ENCODE peak calls at places on chromosomes 1 and 21, in seven cellular contexts. K, Y, D, J, F, I and M are unnamed samples.

GRCh38 chr1:85295654-85296053 is 19.2 kb upstream of the BCL10 start:
- DNase-seq in K (no peak), Y (no peak), D (no peak), J (no peak), F (no peak), I (no peak), M (no peak)

GRCh38 chr1:156726549-156727226 is 1.6 kb upstream of the METTL25B start:
- DNase-seq in K (peak), Y (peak), D (no peak), J (no peak), F (no peak), I (no peak), M (peak)

GRCh38 chr21:40753756-40754155 is 93.2 kb downstream of the DSCAM start:
- DNase-seq in K (no peak), Y (no peak), D (no peak), J (no peak), F (no peak), I (no peak), M (no peak)

GRCh38 chr1:219507432-219507831 is 105.5 kb downstream of the ZC3H11B start:
- DNase-seq in K (no peak), Y (no peak), D (no peak), J (no peak), F (no peak), I (no peak), M (no peak)

GRCh38 chr1:244548558-244549115 is 87.6 kb downstream of the CATSPERE start:
- DNase-seq in K (no peak), Y (no peak), D (no peak), J (no peak), F (no peak), I (no peak), M (no peak)

GRCh38 chr1:65389296-65389695 is 31.2 kb upstream of the LEPR start:
- DNase-seq in K (no peak), Y (no peak), D (no peak), J (no peak), F (no peak), I (no peak), M (no peak)

GRCh38 chr21:36859744-36860501 is 106.5 kb downstream of the HLCS start:
- DNase-seq in K (no peak), Y (peak), D (no peak), J (no peak), F (no peak), I (no peak), M (peak)

GRCh38 chr1:53430779-53431178 is 28.4 kb upstream of the DMRTB1 start:
- DNase-seq in K (no peak), Y (no peak), D (no peak), J (no peak), F (no peak), I (no peak), M (no peak)

GRCh38 chr1:232705815-232706575 is 76.1 kb upstream of the SIPA1L2 start:
- DNase-seq in K (no peak), Y (no peak), D (no peak), J (no peak), F (no peak), I (no peak), M (no peak)

GRCh38 chr1:64955093-64956066 is 11.0 kb downstream of the JAK1 start:
- DNase-seq in K (no peak), Y (no peak), D (no peak), J (no peak), F (no peak), I (no peak), M (no peak)

GRCh38 chr21:25872271-25872670 is 137.5 kb downstream of the GABPA start:
- DNase-seq in K (no peak), Y (no peak), D (no peak), J (no peak), F (no peak), I (no peak), M (peak)

GRCh38 chr1:45403298-45404079 is 63.2 kb upstream of the MUTYH start:
- DNase-seq in K (no peak), Y (no peak), D (no peak), J (no peak), F (no peak), I (no peak), M (no peak)

GRCh38 chr1:22602060-22602740 is 34.2 kb upstream of the C1QA start:
- DNase-seq in K (no peak), Y (no peak), D (no peak), J (no peak), F (no peak), I (no peak), M (no peak)

GRCh38 chr1:153353226-153353947 is 4.3 kb upstream of the S100A9 start:
- DNase-seq in K (peak), Y (no peak), D (no peak), J (no peak), F (no peak), I (no peak), M (peak)

GRCh38 chr1:112696578-112697320 is 10.2 kb downstream of the RHOC start:
- DNase-seq in K (no peak), Y (no peak), D (no peak), J (no peak), F (no peak), I (no peak), M (peak)

GRCh38 chr1:153573351-153573750 is 7.7 kb upstream of the S100A2 start:
- DNase-seq in K (no peak), Y (no peak), D (no peak), J (no peak), F (no peak), I (no peak), M (no peak)

GRCh38 chr1:14790967-14791366 is 192.5 kb downstream of the KAZN start:
- DNase-seq in K (no peak), Y (no peak), D (no peak), J (no peak), F (no peak), I (no peak), M (no peak)

GRCh38 chr21:22136770-22137169 is 1138.6 kb downstream of the NCAM2 start:
- DNase-seq in K (no peak), Y (no peak), D (no peak), J (no peak), F (no peak), I (no peak), M (no peak)

GRCh38 chr21:45074818-45075605 is 632 bp downstream of the ADARB1 start:
- DNase-seq in K (peak), Y (no peak), D (peak), J (no peak), F (no peak), I (no peak), M (peak)

GRCh38 chr1:28249879-28250295 is 9.4 kb upstream of the SESN2 start:
- DNase-seq in K (no peak), Y (no peak), D (no peak), J (no peak), F (no peak), I (no peak), M (no peak)

GRCh38 chr1:99600782-99601181 is 45.1 kb upstream of the PALMD start:
- DNase-seq in K (peak), Y (no peak), D (peak), J (no peak), F (no peak), I (no peak), M (no peak)

GRCh38 chr21:15826908-15827601 is 97.3 kb downstream of the USP25 start:
- DNase-seq in K (no peak), Y (no peak), D (no peak), J (no peak), F (no peak), I (no peak), M (no peak)

GRCh38 chr1:194105381-194105780 is 919.0 kb upstream of the B3GALT2 start:
- DNase-seq in K (no peak), Y (no peak), D (no peak), J (no peak), F (no peak), I (no peak), M (no peak)

GRCh38 chr1:229696385-229696784 is 70.3 kb downstream of the URB2 start:
- DNase-seq in K (no peak), Y (no peak), D (no peak), J (no peak), F (no peak), I (no peak), M (no peak)

GRCh38 chr1:66860529-66860928 is 59.5 kb upstream of the INSL5 start:
- DNase-seq in K (no peak), Y (no peak), D (no peak), J (no peak), F (no peak), I (no peak), M (no peak)

GRCh38 chr1:26938659-26939025 is 17.1 kb downstream of the NUDC start:
- DNase-seq in K (no peak), Y (no peak), D (no peak), J (no peak), F (no peak), I (no peak), M (no peak)

GRCh38 chr1:39163469-39163868 is 41.0 kb upstream of the MACF1 start:
- DNase-seq in K (no peak), Y (no peak), D (no peak), J (no peak), F (no peak), I (no peak), M (no peak)

GRCh38 chr1:21622466-21623315 is 46.5 kb downstream of the RAP1GAP start:
- DNase-seq in K (peak), Y (peak), D (peak), J (no peak), F (no peak), I (no peak), M (peak)

GRCh38 chr21:45104560-45104959 is 30.2 kb downstream of the ADARB1 start:
- DNase-seq in K (no peak), Y (no peak), D (no peak), J (no peak), F (no peak), I (no peak), M (no peak)

GRCh38 chr1:167413328-167413727 is 105.0 kb downstream of the CD247 start:
- DNase-seq in K (no peak), Y (no peak), D (no peak), J (no peak), F (no peak), I (no peak), M (no peak)

GRCh38 chr1:15262003-15262377 is 15.0 kb downstream of the FHAD1 start:
- DNase-seq in K (no peak), Y (no peak), D (no peak), J (no peak), F (no peak), I (no peak), M (no peak)

GRCh38 chr1:21816602-21817302 is 4.7 kb downstream of the LDLRAD2 start:
- DNase-seq in K (no peak), Y (no peak), D (no peak), J (no peak), F (no peak), I (no peak), M (no peak)

GRCh38 chr1:183881387-183882084 is 76.6 kb downstream of the RGL1 start:
- DNase-seq in K (no peak), Y (no peak), D (peak), J (no peak), F (no peak), I (no peak), M (no peak)

GRCh38 chr1:235206533-235207201 is 45.6 kb upstream of the RBM34 start:
- DNase-seq in K (no peak), Y (no peak), D (no peak), J (no peak), F (no peak), I (no peak), M (peak)

GRCh38 chr1:215466361-215466760 is 100.7 kb upstream of the KCTD3 start:
- DNase-seq in K (no peak), Y (no peak), D (no peak), J (no peak), F (no peak), I (no peak), M (no peak)

GRCh38 chr1:165116732-165117131 is 239.8 kb downstream of the LMX1A start:
- DNase-seq in K (no peak), Y (no peak), D (no peak), J (no peak), F (no peak), I (no peak), M (no peak)